ENCODE peak calls at places on chromosomes 7 and 10, in seven cellular contexts. W is gastrocnemius medialis, V is adipocyte, U is tibial artery, J is WERI-Rb-1, S is HFF-Myc, F is astrocyte of the spinal cord. M is an unnamed sample.

GRCh38 chr10:34760606-34761005 is 54.5 kb downstream of the PARD3 start:
- DNase-seq in W (peak), V (no peak), J (no peak), S (no peak), U (no peak), F (no peak), M (peak)

GRCh38 chr10:77168161-77168560 is 469.4 kb downstream of the KCNMA1 start:
- DNase-seq in W (no peak), S (no peak), V (no peak), U (no peak), F (no peak), J (no peak), M (no peak)

GRCh38 chr7:17307033-17307432 is 8.6 kb downstream of the AHR start:
- DNase-seq in W (no peak), V (peak), U (no peak), F (no peak), J (no peak), S (no peak), M (no peak)

GRCh38 chr10:107579970-107580369 is 415.5 kb upstream of the SORCS1 start:
- DNase-seq in J (no peak), S (no peak), W (no peak), U (no peak), F (no peak), V (no peak), M (no peak)

GRCh38 chr10:56547163-56547562 is 186.1 kb upstream of the ZWINT start:
- DNase-seq in U (no peak), F (no peak), W (no peak), S (no peak), J (no peak), V (no peak), M (no peak)

GRCh38 chr7:139200382-139200781 is 30.7 kb upstream of the UBN2 start:
- DNase-seq in V (no peak), S (no peak), W (no peak), U (no peak), F (no peak), J (no peak), M (no peak)

GRCh38 chr10:70603439-70603778 is 868 bp upstream of the PRF1 start:
- DNase-seq in U (no peak), W (no peak), J (no peak), S (no peak), F (no peak), V (no peak), M (no peak)

GRCh38 chr10:93274419-93274818 is 200.7 kb downstream of the CYP26A1 start:
- DNase-seq in S (no peak), V (no peak), W (no peak), F (no peak), J (no peak), U (no peak), M (no peak)

GRCh38 chr7:66283003-66283920 is 78.1 kb downstream of the TPST1 start:
- DNase-seq in J (no peak), F (peak), W (no peak), V (peak), U (no peak), S (no peak), M (no peak)

GRCh38 chr10:7388602-7389001 is 22.2 kb downstream of the SFMBT2 start:
- DNase-seq in S (no peak), V (no peak), W (no peak), F (no peak), U (no peak), J (no peak), M (no peak)

GRCh38 chr7:55571534-55572377 is 546 bp downstream of the VOPP1 start:
- DNase-seq in S (no peak), J (peak), V (peak), F (peak), W (peak), U (no peak), M (peak)

GRCh38 chr10:29590598-29591415 is 44.0 kb downstream of the SVIL start:
- DNase-seq in U (no peak), J (no peak), F (peak), W (no peak), S (peak), V (peak), M (no peak)
- H3K4me3 ChIP-seq in U (peak), J (no peak), F (no peak), W (peak), S (no peak), V (peak), M (peak)

GRCh38 chr7:97959046-97959445 is 30.9 kb downstream of the OCM2 start:
- DNase-seq in W (no peak), V (no peak), S (no peak), U (no peak), J (no peak), F (no peak), M (no peak)
- H3K4me3 ChIP-seq in W (no peak), V (no peak), S (no peak), U (no peak), J (no peak), F (no peak), M (no peak)

GRCh38 chr7:44057849-44058758 is 7.3 kb downstream of the PGAM2 start:
- DNase-seq in W (peak), U (peak), J (no peak), S (no peak), V (no peak), F (no peak), M (no peak)

GRCh38 chr7:44058759-44059218 is 6.6 kb downstream of the PGAM2 start:
- DNase-seq in U (peak), V (no peak), F (no peak), W (peak), S (no peak), J (no peak), M (peak)

GRCh38 chr7:44060091-44060947 is 5.0 kb downstream of the PGAM2 start:
- DNase-seq in W (peak), S (no peak), V (no peak), F (no peak), U (peak), J (no peak), M (peak)

GRCh38 chr7:44060948-44061644 is 4.3 kb downstream of the PGAM2 start:
- DNase-seq in J (no peak), V (no peak), W (peak), F (no peak), U (peak), S (no peak), M (peak)

DNA sequence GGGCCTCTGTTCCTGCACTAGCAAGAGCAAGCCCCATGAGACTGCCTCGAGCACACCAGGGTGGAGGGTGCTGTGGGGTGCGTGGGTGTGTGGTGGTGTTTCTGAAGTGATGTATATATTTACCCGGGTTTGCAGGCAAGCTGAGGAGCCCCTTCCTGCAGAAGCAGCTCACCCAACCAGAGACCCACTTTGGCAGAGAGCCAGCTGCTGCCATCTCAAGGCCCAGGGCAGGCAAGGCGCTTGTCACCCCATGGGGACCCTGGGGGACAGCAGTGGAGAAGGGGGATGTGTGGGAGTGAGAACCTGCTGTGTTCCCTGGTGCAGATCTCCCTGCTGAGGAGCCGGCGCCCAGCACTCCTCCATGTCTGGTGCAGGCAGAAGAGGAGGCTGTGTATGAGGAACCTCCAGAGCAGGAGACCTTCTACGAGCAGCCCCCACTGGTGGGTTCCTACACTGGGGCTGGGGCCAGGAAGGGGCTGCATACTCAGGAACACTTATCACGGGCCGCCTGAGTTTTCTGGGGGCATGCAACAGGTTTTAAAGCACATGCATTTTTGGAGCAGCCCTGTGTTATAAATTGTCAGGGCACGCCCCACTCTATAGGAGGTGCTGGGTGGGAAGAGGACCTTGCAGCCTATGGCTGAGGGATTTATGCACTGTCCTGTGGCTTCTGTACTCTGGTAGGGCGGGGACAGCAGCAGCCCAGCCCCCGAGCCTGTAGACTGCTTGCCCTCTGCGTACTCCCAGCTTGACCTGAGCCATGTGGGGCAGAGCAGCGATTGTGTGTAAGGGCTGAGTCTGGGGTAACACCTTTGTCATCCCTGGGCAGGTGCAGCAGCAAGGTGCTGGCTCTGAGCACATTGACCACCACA is 5.9 kb downstream of the PGAM2 start:
- DNase-seq in V (no peak), U (peak), W (peak), J (no peak), F (no peak), S (no peak), M (peak)
- H3K4me3 ChIP-seq in V (no peak), U (no peak), W (no peak), J (no peak), F (no peak), S (no peak), M (no peak)

GRCh38 chr10:74077416-74077815 is 73.2 kb downstream of the AP3M1 start:
- DNase-seq in J (no peak), V (no peak), U (no peak), F (no peak), W (no peak), S (no peak), M (no peak)

GRCh38 chr10:74079028-74079913 is 71.4 kb downstream of the AP3M1 start:
- DNase-seq in F (peak), S (no peak), W (no peak), V (peak), U (no peak), J (no peak), M (no peak)

GRCh38 chr10:74079914-74080590 is 70.6 kb downstream of the AP3M1 start:
- DNase-seq in W (no peak), V (no peak), U (no peak), F (peak), S (no peak), J (no peak), M (no peak)

GRCh38 chr10:74076961-74077360 is 73.7 kb downstream of the AP3M1 start:
- DNase-seq in W (no peak), U (no peak), F (no peak), V (no peak), J (no peak), S (no peak), M (no peak)

DNA sequence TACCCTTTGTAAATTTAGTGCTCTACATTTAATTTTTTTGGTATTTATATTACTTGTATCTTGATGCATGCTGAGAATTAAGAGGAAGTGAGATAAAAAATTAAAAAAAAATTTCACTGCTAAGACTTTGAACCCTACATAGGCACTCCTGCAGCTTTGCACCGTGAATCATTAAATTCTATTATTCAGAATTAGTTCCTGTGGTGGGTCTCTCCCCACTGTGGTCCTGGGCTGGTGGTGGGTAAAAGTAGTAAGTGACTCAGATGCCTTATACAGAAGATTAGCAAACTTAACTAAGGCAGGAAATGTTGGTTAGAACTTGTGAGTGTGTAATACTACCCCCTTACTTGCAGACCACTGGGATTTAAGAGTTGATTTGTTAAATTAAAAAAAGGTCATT is 72.6 kb downstream of the AP3M1 start:
- DNase-seq in V (no peak), U (no peak), S (no peak), J (no peak), F (peak), W (no peak), M (no peak)
- H3K4me3 ChIP-seq in V (no peak), U (no peak), S (no peak), J (no peak), F (no peak), W (no peak), M (no peak)

DNA sequence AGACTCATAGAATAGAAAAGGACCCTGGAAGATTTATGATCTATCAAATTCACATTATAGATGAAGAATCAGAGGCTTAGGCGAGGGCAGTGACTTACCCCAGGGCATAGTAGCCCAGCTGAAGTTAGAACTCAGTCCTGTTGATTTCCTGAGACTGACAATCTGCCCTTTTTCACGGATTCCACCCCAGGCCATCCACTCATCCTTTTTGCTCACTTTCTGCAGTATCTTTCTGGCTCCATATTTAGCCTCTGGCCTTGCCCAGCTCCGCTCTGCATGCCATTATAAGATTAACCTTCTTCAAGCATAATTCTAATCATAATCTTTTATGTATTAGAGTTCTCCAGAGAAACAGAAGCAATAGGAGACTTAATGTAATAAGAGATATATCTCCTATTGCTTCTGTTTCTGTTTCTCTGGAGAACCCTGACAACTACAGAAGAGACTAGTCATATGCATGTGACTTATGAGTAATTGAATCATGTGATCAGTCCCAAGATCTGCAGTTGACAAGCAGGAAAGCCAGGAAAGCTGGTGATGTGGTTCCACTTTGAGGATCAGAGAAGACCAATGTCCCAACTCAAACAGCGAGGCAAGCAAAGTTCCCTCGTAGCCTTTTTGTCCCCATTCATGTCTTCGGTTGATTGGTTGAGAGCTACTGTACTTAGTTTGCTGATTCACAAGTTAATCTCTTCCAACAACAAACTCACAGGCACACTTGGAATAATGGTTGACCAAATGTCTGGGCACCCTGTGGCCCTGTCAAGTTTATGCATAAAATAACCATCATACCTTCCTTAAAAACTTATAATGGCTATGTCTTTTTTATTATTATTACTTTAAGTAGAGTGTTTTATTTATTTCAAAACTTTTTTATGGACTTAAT is 412.1 kb downstream of the SUGCT start:
- DNase-seq in U (no peak), J (no peak), V (no peak), W (no peak), F (no peak), S (no peak), M (no peak)
- H3K4me3 ChIP-seq in U (no peak), J (no peak), V (no peak), W (no peak), F (no peak), S (no peak), M (no peak)